ENCODE peak calls at places on chromosomes 4 and X, in six cellular contexts. K is right atrium auricular region; Y is islet precursor cell; U is stimulated activated CD4-positive, alpha-beta T cell treated with anti-CD3 and anti-CD28 coated beads, Interleukin-1b, Interleukin-23, amount 100 ng/mL, for 24 hours; C is NCI-H2029; F is left ventricle myocardium inferior. B is an unnamed sample.

GRCh38 chrX:104137496-104137895 is 19.3 kb downstream of the SLC25A53 start:
- DNase-seq in U (no peak), K (no peak), Y (no peak), C (no peak), F (no peak), B (no peak)

GRCh38 chr4:76990288-76991080 is 40.9 kb downstream of the SEPTIN11 start:
- DNase-seq in K (no peak), Y (no peak), C (no peak), F (no peak), U (no peak), B (no peak)

GRCh38 chr4:93776386-93777080 is 52.0 kb upstream of the ATOH1 start:
- DNase-seq in K (no peak), C (no peak), F (no peak), Y (no peak), U (no peak), B (no peak)

GRCh38 chr4:33052241-33052640 is 2332.1 kb downstream of the PCDH7 start:
- DNase-seq in U (no peak), F (no peak), Y (no peak), K (no peak), C (no peak), B (no peak)

GRCh38 chr4:144646523-144647094 is 653 bp downstream of the HHIP start:
- DNase-seq in Y (peak; percentile 73), F (no peak), U (no peak), C (no peak), K (no peak), B (no peak)

GRCh38 chr4:158863296-158863695 is 94.5 kb downstream of the FNIP2 start:
- DNase-seq in K (no peak), U (no peak), F (no peak), Y (no peak), C (peak; percentile 71), B (no peak)

GRCh38 chr4:152591876-152592275 is 56.0 kb upstream of the FBXW7 start:
- DNase-seq in C (no peak), K (no peak), Y (no peak), U (no peak), F (no peak), B (no peak)

GRCh38 chrX:134244043-134244442 is 7.1 kb downstream of the CCDC160 start:
- DNase-seq in U (no peak), F (no peak), C (no peak), K (no peak), Y (no peak), B (no peak)

GRCh38 chr4:156146581-156146980 is 192.9 kb upstream of the CTSO start:
- DNase-seq in C (no peak), U (no peak), K (no peak), F (no peak), Y (no peak), B (no peak)

GRCh38 chr4:1207157-1207470 is 34.7 kb upstream of the SPON2 start:
- DNase-seq in F (peak; percentile 16), Y (peak; percentile 43), U (no peak), C (no peak), K (no peak), B (peak; percentile 83)

GRCh38 chrX:95318882-95319281 is 1365.8 kb upstream of the DIAPH2 start:
- DNase-seq in U (no peak), C (no peak), K (no peak), Y (no peak), F (no peak), B (no peak)

GRCh38 chr4:7399433-7400234 is 35.1 kb downstream of the PSAPL1 start:
- DNase-seq in F (no peak), U (no peak), C (no peak), Y (peak; percentile 35), K (peak; percentile 21), B (peak; percentile 51)

GRCh38 chrX:77342028-77342427 is 105.2 kb upstream of the FGF16 start:
- DNase-seq in Y (peak; percentile 76), K (no peak), C (no peak), F (no peak), U (no peak), B (no peak)

GRCh38 chr4:86967798-86968197 is 33.0 kb downstream of the AFF1 start:
- DNase-seq in C (no peak), U (no peak), F (no peak), K (no peak), Y (no peak), B (no peak)

GRCh38 chr4:44016582-44017421 is 431.8 kb downstream of the KCTD8 start:
- DNase-seq in U (no peak), Y (no peak), K (no peak), C (peak; percentile 57), F (no peak), B (no peak)